ENCODE peak calls at places on chromosome 16, in nine cellular contexts. P, I, B, Y, R, J, X, U and Q are unnamed samples.

GRCh38 chr16:51401673-51402072 is 250.6 kb upstream of the SALL1 start:
- DNase-seq in U (no peak), J (no peak), R (no peak), B (no peak), X (no peak), P (no peak), Y (no peak), I (no peak), Q (no peak)

GRCh38 chr16:31409433-31409832 is 16.3 kb downstream of the ITGAD start:
- DNase-seq in X (peak; percentile 26), R (no peak), U (no peak), J (no peak), P (no peak), B (no peak), I (no peak), Y (no peak), Q (no peak)

GRCh38 chr16:66927012-66927436 is 1.7 kb upstream of the RRAD start:
- DNase-seq in R (no peak), U (no peak), I (no peak), X (peak; percentile 92), Y (no peak), B (no peak), J (peak; percentile 49), P (peak; percentile 60), Q (no peak)

GRCh38 chr16:7765079-7765550 is 432.5 kb downstream of the RBFOX1 start:
- DNase-seq in P (no peak), R (no peak), B (no peak), U (no peak), X (no peak), Y (no peak), I (no peak), J (no peak), Q (no peak)

GRCh38 chr16:3515897-3516296 is 15.1 kb downstream of the CLUAP1 start:
- DNase-seq in I (no peak), B (no peak), U (no peak), J (no peak), Y (no peak), P (no peak), X (no peak), R (no peak), Q (no peak)

GRCh38 chr16:74793571-74793970 is 19.0 kb upstream of the FA2H start:
- DNase-seq in X (no peak), Y (no peak), R (no peak), B (no peak), J (no peak), P (no peak), U (no peak), I (no peak), Q (no peak)

GRCh38 chr16:70715860-70716357 is 30.1 kb upstream of the MTSS2 start:
- DNase-seq in X (peak; percentile 84), I (no peak), J (no peak), P (no peak), B (no peak), U (no peak), R (no peak), Y (no peak), Q (no peak)

GRCh38 chr16:9836118-9836736 is 346.0 kb downstream of the GRIN2A start:
- DNase-seq in P (no peak), B (no peak), U (peak; percentile 48), I (no peak), R (no peak), Y (peak; percentile 57), J (peak; percentile 26), X (peak; percentile 7), Q (no peak)

GRCh38 chr16:83051451-83051850 is 424.7 kb downstream of the CDH13 start:
- DNase-seq in R (no peak), P (peak; percentile 5), Y (no peak), B (no peak), X (no peak), I (no peak), U (no peak), J (no peak), Q (no peak)

GRCh38 chr16:70789231-70789926 is 11.6 kb downstream of the VAC14 start:
- DNase-seq in B (no peak), R (no peak), X (peak; percentile 82), I (peak; percentile 93), Y (no peak), P (peak; percentile 50), U (no peak), J (no peak), Q (peak; percentile 30)

GRCh38 chr16:70749681-70750601 is 51.0 kb downstream of the VAC14 start:
- DNase-seq in X (peak; percentile 31), I (no peak), J (no peak), B (no peak), P (no peak), Y (peak; percentile 26), R (no peak), U (no peak), Q (no peak)

GRCh38 chr16:57892447-57893096 is 78.4 kb downstream of the CNGB1 start:
- DNase-seq in X (peak; percentile 65), J (no peak), B (peak; percentile 39), I (no peak), P (no peak), U (no peak), Y (no peak), R (no peak), Q (peak; percentile 35)

GRCh38 chr16:57892041-57892440 is 78.9 kb downstream of the CNGB1 start:
- DNase-seq in X (peak; percentile 93), P (peak; percentile 86), U (no peak), R (no peak), J (no peak), Y (no peak), B (peak; percentile 40), I (no peak), Q (no peak)

GRCh38 chr16:57894390-57895080 is 76.4 kb downstream of the CNGB1 start:
- DNase-seq in Y (no peak), X (no peak), R (no peak), J (no peak), B (no peak), I (no peak), P (no peak), U (no peak), Q (no peak)

GRCh38 chr16:57893217-57893558 is 77.7 kb downstream of the CNGB1 start:
- DNase-seq in X (no peak), J (no peak), Y (no peak), P (no peak), U (no peak), I (no peak), R (no peak), B (no peak), Q (no peak)

GRCh38 chr16:57893559-57894389 is 77.2 kb downstream of the CNGB1 start:
- DNase-seq in I (no peak), R (peak; percentile 78), X (peak; percentile 95), P (peak; percentile 54), J (no peak), U (no peak), B (no peak), Y (no peak), Q (no peak)
- TF ChIP-seq CTCF in I (no peak), R (no peak), X (no peak), P (no peak), J (no peak), U (no peak), B (no peak), Y (no peak), Q (no peak)

DNA sequence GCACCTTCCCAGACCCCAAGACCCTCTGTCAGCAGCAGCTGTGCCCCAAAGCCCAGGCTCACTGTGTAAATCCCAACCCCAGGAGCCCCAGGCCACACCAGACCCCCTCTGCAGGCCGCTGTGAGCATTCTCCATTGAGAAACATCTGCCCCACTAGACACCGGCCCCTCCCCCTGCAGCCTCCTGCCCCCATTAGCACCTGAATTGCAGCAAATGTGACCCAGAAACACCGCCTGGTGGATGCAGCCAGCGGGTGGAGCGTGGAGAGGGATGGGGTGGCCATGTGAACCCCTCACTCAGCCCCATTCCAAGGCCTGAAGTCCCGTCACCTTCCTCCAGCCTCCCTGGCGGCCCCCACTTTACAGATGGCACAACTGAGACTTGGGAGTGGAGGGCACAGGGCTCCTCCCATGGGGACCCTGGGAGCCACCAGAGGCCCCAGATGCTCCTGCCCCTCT is 2.2 kb downstream of the UBALD1 start:
- DNase-seq in X (no peak), Y (no peak), J (no peak), P (no peak), B (no peak), R (no peak), I (no peak), U (no peak), Q (no peak)
- TF ChIP-seq CTCF in X (peak; percentile 43), Y (no peak), J (no peak), P (no peak), B (peak; percentile 13), R (peak; percentile 33), I (no peak), U (no peak), Q (no peak)

DNA sequence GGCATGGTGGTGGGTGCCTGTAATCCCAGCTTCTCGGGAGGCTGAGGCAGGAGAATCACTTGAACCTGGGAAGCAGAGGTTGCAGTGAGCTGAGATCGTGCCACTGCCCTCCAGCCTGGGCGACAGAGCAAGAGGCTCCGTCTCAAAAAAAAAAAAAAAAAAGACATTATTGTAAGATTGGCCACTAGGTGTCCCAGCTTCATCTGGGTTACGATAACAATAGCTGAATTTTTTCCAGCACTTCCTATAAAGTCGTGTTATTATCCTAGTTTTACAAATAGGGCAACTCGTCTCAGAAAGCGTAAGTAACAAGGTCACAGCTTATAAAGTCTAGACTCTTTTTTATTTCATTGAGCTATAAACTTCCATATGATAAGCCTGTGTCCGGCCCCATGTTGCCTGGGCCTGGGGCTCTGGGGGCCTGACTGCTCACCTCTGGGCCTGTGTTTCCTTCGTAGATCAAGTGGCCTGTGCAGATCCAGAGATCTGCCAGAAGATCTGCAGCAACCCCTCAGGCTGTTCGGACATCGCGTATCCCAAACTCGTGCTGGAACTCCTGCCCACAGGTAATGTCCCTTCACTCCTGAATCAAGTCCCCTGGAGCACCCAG is 60.5 kb downstream of the SLC5A11 start:
- DNase-seq in P (no peak), U (no peak), Y (no peak), I (no peak), B (no peak), X (peak; percentile 58), J (no peak), R (no peak), Q (no peak)
- TF ChIP-seq CTCF in P (peak; percentile 40), U (peak; percentile 73), Y (peak; percentile 63), I (no peak), B (peak; percentile 15), X (peak; percentile 60), J (peak; percentile 25), R (peak; percentile 46), Q (peak; percentile 39)

DNA sequence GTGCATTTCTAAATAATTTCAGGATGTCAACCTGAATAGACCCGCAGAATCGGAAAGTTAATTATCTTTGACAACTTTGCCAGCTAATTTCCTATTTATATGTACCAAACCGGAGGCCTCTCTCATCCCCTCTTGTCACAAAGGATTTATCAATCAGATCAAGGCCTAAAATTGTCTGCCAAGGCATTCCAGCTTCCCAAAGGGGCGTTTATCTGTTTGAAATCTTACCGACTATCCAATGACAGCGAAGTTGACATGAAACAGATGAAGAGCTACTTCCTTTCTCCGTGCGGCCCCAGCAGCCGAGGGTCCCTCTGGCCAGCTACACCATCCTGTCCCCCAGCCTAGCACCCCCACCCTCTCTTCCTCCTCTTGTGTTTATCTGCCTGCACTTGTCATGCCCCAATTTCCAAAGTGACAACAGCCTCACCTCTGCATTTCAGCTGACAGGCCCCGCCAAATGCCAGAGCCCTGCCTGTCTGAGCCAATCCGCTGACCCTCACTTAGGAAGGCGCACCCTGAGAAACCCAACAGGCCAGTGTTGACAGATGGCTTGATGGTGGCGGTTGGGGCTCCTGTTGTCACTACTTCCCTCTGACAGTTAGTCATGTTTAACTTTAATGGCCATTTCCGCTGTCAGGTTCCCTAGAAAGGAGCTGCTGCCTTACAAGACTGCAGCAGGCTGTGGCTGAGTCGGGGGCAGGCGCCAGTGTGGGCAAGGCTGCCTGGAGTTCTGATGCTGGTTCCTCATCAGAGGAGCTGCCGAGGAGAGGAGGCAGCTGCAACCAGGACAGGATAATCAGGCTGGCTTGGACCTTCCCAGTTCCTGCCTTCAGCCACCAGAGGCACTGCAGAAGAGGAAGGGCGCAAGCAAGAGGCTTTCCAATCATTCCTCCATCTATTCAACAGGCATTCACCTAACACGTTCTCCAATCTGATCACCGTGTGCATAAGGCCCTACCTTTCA is 223.4 kb upstream of the DYNLRB2 start:
- DNase-seq in P (no peak), J (peak; percentile 10), I (no peak), B (peak; percentile 5), Y (no peak), R (no peak), U (no peak), X (no peak), Q (no peak)
- TF ChIP-seq CTCF in P (peak; percentile 5), J (peak; percentile 34), I (no peak), B (peak; percentile 25), Y (peak; percentile 39), R (peak; percentile 58), U (peak; percentile 19), X (peak; percentile 48), Q (peak; percentile 10)